ENCODE peak calls at places on chromosomes 6 and 20, in six cellular contexts. W is ascending aorta; S is naive thymus-derived CD4-positive, alpha-beta T cell; Y is cardiac muscle cell; P is PC-3; G is MM.1S. B is an unnamed sample. For H3K36me3, the result is how much of the 10 kb centered on the place peaks cover.

GRCh38 chr20:4090756-4091331 is 75.5 kb upstream of the RNF24 start:
- DNase-seq in W (no peak), S (no peak), Y (peak), P (no peak), G (no peak), B (peak)

GRCh38 chr6:77457720-77458349 is 5.5 kb downstream of the HTR1B start:
- DNase-seq in W (no peak), S (no peak), Y (peak), P (peak), G (peak), B (peak)

GRCh38 chr6:152098683-152099082 is 291.2 kb downstream of the ESR1 start:
- DNase-seq in W (no peak), S (no peak), Y (no peak), P (no peak), G (no peak), B (no peak)

GRCh38 chr6:47348316-47348863 is 38.7 kb upstream of the TNFRSF21 start:
- DNase-seq in W (no peak), S (no peak), Y (no peak), P (no peak), G (no peak), B (no peak)

GRCh38 chr6:152745509-152746171 is 5.0 kb upstream of the VIP start:
- DNase-seq in W (no peak), S (no peak), Y (no peak), P (no peak), G (no peak), B (no peak)

GRCh38 chr6:135281907-135282306 is 100.8 kb downstream of the MYB start:
- DNase-seq in W (no peak), S (no peak), Y (no peak), P (no peak), G (no peak), B (no peak)

GRCh38 chr20:46930940-46931339 is 36.3 kb downstream of the EYA2 start:
- DNase-seq in W (no peak), S (no peak), Y (no peak), P (no peak), G (no peak), B (no peak)

GRCh38 chr6:26576929-26577719 is 19.6 kb upstream of the ABT1 start:
- DNase-seq in W (no peak), S (peak), Y (peak), P (peak), G (no peak), B (peak)

GRCh38 chr6:29724937-29725869 is 2.0 kb downstream of the HLA-F start:
- DNase-seq in W (no peak), S (no peak), Y (no peak), P (no peak), G (no peak), B (no peak)

GRCh38 chr20:1313236-1313964 is 15.5 kb downstream of the SDCBP2 start:
- DNase-seq in W (no peak), S (peak), Y (peak), P (peak), G (peak), B (peak)

GRCh38 chr6:151240036-151240685 is 394 bp downstream of the AKAP12 start:
- DNase-seq in W (peak), S (no peak), Y (peak), P (peak), G (no peak), B (peak)

GRCh38 chr6:87628881-87629280 is 38.9 kb downstream of the ORC3 start:
- DNase-seq in W (no peak), S (no peak), Y (peak), P (no peak), G (peak), B (peak)

GRCh38 chr6:84870693-84871092 is 106.3 kb upstream of the TBX18 start:
- DNase-seq in W (no peak), S (no peak), Y (no peak), P (no peak), G (no peak), B (no peak)

GRCh38 chr6:158765509-158766068 is 53.6 kb downstream of the EZR start:
- DNase-seq in W (no peak), S (no peak), Y (no peak), P (no peak), G (no peak), B (no peak)

GRCh38 chr6:156396068-156396771 is 381.0 kb upstream of the ARID1B start:
- DNase-seq in W (no peak), S (peak), Y (no peak), P (no peak), G (peak), B (no peak)

GRCh38 chr6:155521719-155522118 is 66.1 kb upstream of the NOX3 start:
- DNase-seq in W (no peak), S (no peak), Y (no peak), P (peak), G (no peak), B (no peak)

GRCh38 chr20:25212242-25212641 is 16.7 kb downstream of the ENTPD6 start:
- DNase-seq in W (no peak), S (no peak), Y (no peak), P (no peak), G (no peak), B (no peak)
- H3K36me3 ChIP-seq in W (under half), S (half or more), Y (under half), P (half or more), G (under half), B (half or more)

DNA sequence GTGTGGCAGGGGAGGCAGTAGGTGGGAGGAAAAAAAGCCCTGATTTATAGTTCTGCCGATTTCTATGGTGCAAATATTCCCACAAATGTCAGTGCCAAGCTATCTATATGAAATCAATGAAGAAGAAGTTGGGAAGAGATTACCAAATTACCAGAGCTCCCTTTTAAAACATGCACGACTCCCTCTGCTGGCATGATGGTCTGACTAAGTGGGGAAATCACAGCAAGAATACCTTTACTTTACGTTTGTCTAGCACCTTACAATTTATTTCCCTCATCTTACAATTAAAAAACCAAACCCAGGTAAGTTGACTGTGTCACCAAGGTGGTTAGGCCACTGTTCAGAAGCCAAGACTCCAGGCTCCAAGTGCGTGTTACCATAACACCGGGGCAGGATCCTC is 55.6 kb downstream of the AGPAT4 start:
- DNase-seq in W (no peak), S (no peak), Y (no peak), P (no peak), G (no peak), B (no peak)
- H3K36me3 ChIP-seq in W (under half), S (under half), Y (under half), P (under half), G (under half), B (under half)

GRCh38 chr6:36478051-36478526 is 35.3 kb downstream of the KCTD20 start:
- DNase-seq in W (no peak), S (no peak), Y (no peak), P (no peak), G (no peak), B (no peak)
- H3K36me3 ChIP-seq in W (under half), S (under half), Y (under half), P (under half), G (under half), B (half or more)

GRCh38 chr6:170575250-170575649 is 9.2 kb downstream of the PDCD2 start:
- DNase-seq in W (no peak), S (no peak), Y (peak), P (peak), G (no peak), B (peak)

DNA sequence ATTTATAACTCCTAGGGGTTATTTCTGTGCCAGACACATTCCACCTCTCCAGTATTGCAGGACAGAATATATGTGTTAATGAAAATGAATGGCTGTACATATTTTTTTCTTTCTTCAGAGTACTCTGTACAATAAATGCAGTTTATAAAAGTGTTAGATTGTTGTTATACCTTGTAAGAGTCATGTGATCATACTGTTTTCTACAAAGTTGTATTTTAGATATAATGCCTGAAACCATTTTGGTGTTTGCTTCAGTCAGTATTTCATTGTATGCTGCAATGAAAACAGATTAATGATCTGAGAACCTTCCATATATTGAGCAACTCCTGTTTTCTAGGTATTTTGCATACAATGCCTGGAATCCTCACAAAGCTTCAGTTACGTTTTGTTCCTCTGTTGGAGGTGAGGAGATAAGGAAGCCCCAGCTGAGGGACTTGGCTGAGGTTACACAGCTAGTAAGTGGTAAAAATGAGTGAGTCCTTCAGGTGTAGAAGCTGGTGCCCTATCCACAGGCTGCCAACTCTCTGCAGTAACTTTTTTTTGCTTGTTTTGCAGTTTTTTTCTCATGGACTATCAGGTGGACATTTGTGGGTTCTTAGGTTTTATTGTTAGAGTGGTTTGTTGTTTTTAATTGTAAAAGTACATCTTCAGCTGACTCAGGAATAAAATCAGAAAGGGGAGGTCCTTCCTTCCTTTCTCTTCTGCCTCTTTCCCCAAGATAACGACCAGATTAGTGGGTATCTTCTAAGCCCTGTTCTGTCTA is 11.6 kb downstream of the PDCD2 start:
- DNase-seq in W (no peak), S (no peak), Y (peak), P (no peak), G (no peak), B (no peak)
- H3K36me3 ChIP-seq in W (under half), S (half or more), Y (half or more), P (under half), G (under half), B (half or more)

DNA sequence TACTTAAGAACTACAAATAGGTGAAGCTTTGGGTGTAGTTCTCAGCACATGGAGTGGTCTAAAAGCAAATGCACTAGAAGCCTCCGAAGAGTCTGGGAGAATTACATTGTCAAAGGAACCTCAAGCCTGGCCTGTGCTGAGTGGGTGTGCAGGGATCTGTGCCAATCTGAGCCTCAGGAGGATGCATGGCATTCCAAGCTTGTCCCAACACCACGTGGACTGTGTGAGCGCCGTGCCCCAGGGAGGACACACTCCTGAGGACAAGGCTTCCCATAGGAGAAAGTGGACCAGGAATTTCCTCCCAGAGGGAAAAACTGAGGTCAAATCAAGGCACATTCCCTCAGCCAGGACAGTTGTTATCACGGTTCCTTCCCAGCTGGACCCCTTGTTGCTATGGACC is 185.8 kb downstream of the QKI start:
- DNase-seq in W (no peak), S (no peak), Y (no peak), P (no peak), G (no peak), B (no peak)
- H3K36me3 ChIP-seq in W (under half), S (under half), Y (under half), P (under half), G (under half), B (under half)

GRCh38 chr20:62331347-62331746 is 28.6 kb downstream of the ADRM1 start:
- DNase-seq in W (no peak), S (no peak), Y (no peak), P (no peak), G (no peak), B (no peak)
- H3K36me3 ChIP-seq in W (half or more), S (under half), Y (under half), P (half or more), G (under half), B (under half)

GRCh38 chr6:169719117-169719516 is 5.2 kb downstream of the PHF10 start:
- DNase-seq in W (no peak), S (no peak), Y (no peak), P (no peak), G (no peak), B (no peak)

GRCh38 chr6:169710009-169710408 is 8.1 kb downstream of the C6orf120 start:
- DNase-seq in W (no peak), S (no peak), Y (no peak), P (no peak), G (no peak), B (no peak)

GRCh38 chr6:169714178-169714577 is 10.1 kb downstream of the PHF10 start:
- DNase-seq in W (no peak), S (no peak), Y (no peak), P (no peak), G (no peak), B (no peak)

GRCh38 chr6:169709293-169709692 is 7.4 kb downstream of the C6orf120 start:
- DNase-seq in W (no peak), S (no peak), Y (no peak), P (no peak), G (no peak), B (no peak)

DNA sequence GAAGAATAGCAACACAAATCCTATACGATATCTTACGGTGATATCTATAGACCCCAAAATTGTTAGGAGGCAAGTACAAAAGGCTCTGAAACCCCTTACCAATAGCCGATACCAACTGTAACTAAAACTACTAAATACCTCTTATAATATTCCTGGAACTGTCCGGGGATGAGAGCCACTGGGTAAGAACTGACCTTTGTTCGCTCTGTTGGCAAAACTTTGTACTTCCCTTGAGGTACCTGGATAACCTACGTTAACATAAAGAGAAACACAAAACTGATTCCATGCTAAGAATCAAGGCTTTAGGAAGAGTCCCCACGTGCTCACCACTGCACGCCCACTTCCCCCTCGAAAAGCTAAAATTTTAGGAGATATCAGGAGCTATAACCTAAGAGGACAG is 9.7 kb downstream of the PHF10 start:
- DNase-seq in W (no peak), S (no peak), Y (no peak), P (no peak), G (no peak), B (no peak)
- H3K36me3 ChIP-seq in W (half or more), S (half or more), Y (half or more), P (under half), G (under half), B (under half)

GRCh38 chr6:16362819-16363589 is 124.6 kb downstream of the GMPR start:
- DNase-seq in W (no peak), S (no peak), Y (no peak), P (no peak), G (no peak), B (no peak)

GRCh38 chr6:16362296-16362695 is 123.9 kb downstream of the GMPR start:
- DNase-seq in W (no peak), S (no peak), Y (no peak), P (no peak), G (no peak), B (no peak)

GRCh38 chr6:16361121-16361520 is 122.7 kb downstream of the GMPR start:
- DNase-seq in W (no peak), S (no peak), Y (no peak), P (no peak), G (no peak), B (no peak)

GRCh38 chr6:16363749-16364148 is 125.4 kb downstream of the GMPR start:
- DNase-seq in W (no peak), S (no peak), Y (no peak), P (no peak), G (no peak), B (no peak)

DNA sequence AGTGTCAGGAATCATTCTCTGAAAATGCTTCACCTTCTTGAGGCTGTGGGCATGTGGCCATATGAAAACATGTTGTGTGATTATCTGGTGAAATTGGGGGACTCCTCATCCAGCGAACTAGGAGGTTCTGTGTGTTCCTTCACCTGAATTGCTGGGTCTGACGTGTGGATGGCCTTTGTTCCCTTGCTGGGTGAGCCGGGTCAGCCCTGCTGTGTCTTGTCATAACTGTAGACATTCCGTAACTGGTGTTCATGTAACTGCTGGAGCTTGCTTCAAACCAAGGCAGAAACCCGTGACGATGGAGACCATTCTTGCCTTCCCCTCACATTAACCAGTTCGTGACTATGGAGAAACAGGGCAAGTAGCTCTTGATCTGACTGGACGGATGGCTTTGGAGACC is 123.5 kb downstream of the GMPR start:
- DNase-seq in W (no peak), S (no peak), Y (no peak), P (no peak), G (no peak), B (no peak)
- H3K36me3 ChIP-seq in W (under half), S (under half), Y (under half), P (under half), G (under half), B (under half)